ENCODE peak calls at places on chromosomes 11 and 22, in six cellular contexts. One of them, this sample, is unnamed.

GRCh38 chr11:1392561-1392960 is 2.8 kb downstream of the BRSK2 start:
- DNase-seq in neuronal stem cell: no peak
- DNase-seq in Caco-2: no peak
- DNase-seq in ovary: no peak
- DNase-seq in A549: no peak
- DNase-seq in fibroblast of lung: no peak
- DNase-seq in this sample: no peak

GRCh38 chr22:48673806-48674500 is 1153.7 kb downstream of the BRD1 start:
- DNase-seq in A549: no peak
- DNase-seq in Caco-2: no peak
- DNase-seq in ovary: no peak
- DNase-seq in fibroblast of lung: no peak
- DNase-seq in neuronal stem cell: no peak
- DNase-seq in this sample: no peak

GRCh38 chr11:24375896-24376295 is 121.0 kb upstream of the LUZP2 start:
- DNase-seq in A549: no peak
- DNase-seq in neuronal stem cell: no peak
- DNase-seq in ovary: no peak
- DNase-seq in Caco-2: no peak
- DNase-seq in fibroblast of lung: peak
- DNase-seq in this sample: no peak

GRCh38 chr11:1650918-1651262 is 21.3 kb downstream of the KRTAP5-5 start:
- DNase-seq in neuronal stem cell: no peak
- DNase-seq in A549: no peak
- DNase-seq in fibroblast of lung: no peak
- DNase-seq in Caco-2: peak
- DNase-seq in ovary: no peak
- DNase-seq in this sample: no peak

GRCh38 chr22:18998998-18999397 is 62.9 kb upstream of the PRODH start:
- DNase-seq in Caco-2: no peak
- DNase-seq in ovary: no peak
- DNase-seq in A549: no peak
- DNase-seq in neuronal stem cell: peak
- DNase-seq in fibroblast of lung: no peak
- DNase-seq in this sample: no peak

GRCh38 chr11:1763336-1763795 is 361 bp downstream of the CTSD start:
- DNase-seq in neuronal stem cell: no peak
- DNase-seq in ovary: no peak
- DNase-seq in fibroblast of lung: no peak
- DNase-seq in A549: no peak
- DNase-seq in Caco-2: no peak
- DNase-seq in this sample: no peak

GRCh38 chr11:77776455-77776854 is 44.1 kb downstream of the RSF1 start:
- DNase-seq in neuronal stem cell: no peak
- DNase-seq in ovary: no peak
- DNase-seq in A549: no peak
- DNase-seq in Caco-2: no peak
- DNase-seq in fibroblast of lung: no peak
- DNase-seq in this sample: no peak

GRCh38 chr11:101866619-101867491 is 48.0 kb upstream of the CEP126 start:
- DNase-seq in Caco-2: peak
- DNase-seq in ovary: no peak
- DNase-seq in fibroblast of lung: peak
- DNase-seq in A549: peak
- DNase-seq in neuronal stem cell: no peak
- DNase-seq in this sample: no peak

GRCh38 chr22:21076907-21077625 is 31.3 kb downstream of the LRRC74B start:
- DNase-seq in Caco-2: no peak
- DNase-seq in fibroblast of lung: no peak
- DNase-seq in neuronal stem cell: no peak
- DNase-seq in ovary: no peak
- DNase-seq in A549: no peak
- DNase-seq in this sample: no peak

GRCh38 chr11:115420524-115420923 is 83.7 kb downstream of the CADM1 start:
- DNase-seq in neuronal stem cell: no peak
- DNase-seq in fibroblast of lung: no peak
- DNase-seq in A549: no peak
- DNase-seq in Caco-2: no peak
- DNase-seq in ovary: no peak
- DNase-seq in this sample: no peak

GRCh38 chr22:36289406-36289870 is 36.5 kb downstream of the APOL1 start:
- DNase-seq in Caco-2: no peak
- DNase-seq in A549: no peak
- DNase-seq in ovary: no peak
- DNase-seq in fibroblast of lung: no peak
- DNase-seq in neuronal stem cell: no peak
- DNase-seq in this sample: no peak

GRCh38 chr11:416757-417621 is 2.2 kb upstream of the SIGIRR start:
- DNase-seq in ovary: peak
- DNase-seq in Caco-2: peak
- DNase-seq in A549: no peak
- DNase-seq in neuronal stem cell: no peak
- DNase-seq in fibroblast of lung: no peak
- DNase-seq in this sample: no peak

GRCh38 chr22:50620861-50621490 is 7.0 kb downstream of the ARSA start:
- DNase-seq in A549: no peak
- DNase-seq in fibroblast of lung: no peak
- DNase-seq in Caco-2: no peak
- DNase-seq in ovary: no peak
- DNase-seq in neuronal stem cell: no peak
- DNase-seq in this sample: no peak

GRCh38 chr11:114172871-114173444 is 113.4 kb downstream of the ZBTB16 start:
- DNase-seq in ovary: no peak
- DNase-seq in neuronal stem cell: no peak
- DNase-seq in fibroblast of lung: no peak
- DNase-seq in Caco-2: no peak
- DNase-seq in A549: no peak
- DNase-seq in this sample: no peak

GRCh38 chr11:128867277-128867676 is at the start of gene KCNJ1:
- DNase-seq in A549: no peak
- DNase-seq in neuronal stem cell: no peak
- DNase-seq in ovary: no peak
- DNase-seq in Caco-2: no peak
- DNase-seq in fibroblast of lung: no peak
- DNase-seq in this sample: no peak

GRCh38 chr22:25113316-25113721 is 86.3 kb upstream of the CRYBB3 start:
- DNase-seq in neuronal stem cell: no peak
- DNase-seq in fibroblast of lung: no peak
- DNase-seq in Caco-2: no peak
- DNase-seq in ovary: no peak
- DNase-seq in A549: no peak
- DNase-seq in this sample: no peak
- H3K4me3 ChIP-seq in neuronal stem cell: no peak
- H3K4me3 ChIP-seq in fibroblast of lung: no peak
- H3K4me3 ChIP-seq in Caco-2: no peak
- H3K4me3 ChIP-seq in ovary: no peak
- H3K4me3 ChIP-seq in A549: no peak
- H3K4me3 ChIP-seq in this sample: no peak

DNA sequence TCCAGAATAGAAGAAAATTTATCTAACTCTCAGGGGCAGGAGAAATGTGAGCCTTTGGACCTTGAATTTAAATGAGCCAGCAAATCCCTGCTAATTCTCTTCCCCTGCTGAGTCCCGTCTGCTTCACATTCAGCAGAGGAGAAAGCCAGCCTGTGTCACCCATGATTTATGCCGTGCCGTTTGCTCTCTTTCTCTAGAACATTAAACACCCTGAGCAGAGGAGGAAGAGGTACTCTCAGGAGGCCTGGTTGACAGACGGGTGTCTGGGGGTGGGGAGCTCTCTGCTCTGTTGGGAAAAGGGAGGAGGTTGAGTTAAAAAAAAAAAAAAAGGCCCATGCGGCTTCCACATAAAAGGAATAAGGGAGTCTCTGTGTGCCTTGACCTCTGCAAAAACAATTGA is 11.3 kb upstream of the MTMR3 start:
- DNase-seq in A549: no peak
- DNase-seq in neuronal stem cell: no peak
- DNase-seq in fibroblast of lung: peak
- DNase-seq in Caco-2: no peak
- DNase-seq in ovary: no peak
- DNase-seq in this sample: no peak
- H3K4me3 ChIP-seq in A549: no peak
- H3K4me3 ChIP-seq in neuronal stem cell: no peak
- H3K4me3 ChIP-seq in fibroblast of lung: no peak
- H3K4me3 ChIP-seq in Caco-2: no peak
- H3K4me3 ChIP-seq in ovary: no peak
- H3K4me3 ChIP-seq in this sample: no peak

GRCh38 chr11:122099345-122100045 is 16.5 kb downstream of the BLID start:
- DNase-seq in A549: no peak
- DNase-seq in neuronal stem cell: no peak
- DNase-seq in fibroblast of lung: peak
- DNase-seq in Caco-2: no peak
- DNase-seq in ovary: no peak
- DNase-seq in this sample: peak
- H3K4me3 ChIP-seq in A549: no peak
- H3K4me3 ChIP-seq in neuronal stem cell: peak
- H3K4me3 ChIP-seq in fibroblast of lung: peak
- H3K4me3 ChIP-seq in Caco-2: no peak
- H3K4me3 ChIP-seq in ovary: peak
- H3K4me3 ChIP-seq in this sample: peak

DNA sequence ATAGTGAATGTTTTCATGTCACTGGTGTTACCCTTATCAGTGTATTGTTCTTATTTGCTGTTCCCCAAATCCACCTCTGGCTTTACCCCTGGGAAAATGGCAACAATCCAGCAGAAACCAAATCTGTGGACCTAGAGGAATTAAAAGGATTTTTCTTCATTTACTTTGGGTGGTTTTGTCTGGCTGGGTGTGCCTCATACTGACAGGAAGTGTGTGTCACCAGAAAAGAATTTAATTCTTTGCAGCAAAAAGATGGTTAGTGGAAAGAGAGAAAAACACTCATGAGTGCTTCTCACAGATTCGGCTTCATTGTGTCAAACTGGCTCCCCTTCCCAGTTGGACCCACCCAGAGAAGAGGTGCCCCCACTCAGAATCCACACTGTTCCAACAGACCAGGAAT is 38.9 kb downstream of the FZD4 start:
- DNase-seq in neuronal stem cell: no peak
- DNase-seq in Caco-2: no peak
- DNase-seq in A549: peak
- DNase-seq in fibroblast of lung: peak
- DNase-seq in ovary: no peak
- DNase-seq in this sample: no peak
- H3K4me3 ChIP-seq in neuronal stem cell: no peak
- H3K4me3 ChIP-seq in Caco-2: no peak
- H3K4me3 ChIP-seq in A549: no peak
- H3K4me3 ChIP-seq in fibroblast of lung: no peak
- H3K4me3 ChIP-seq in ovary: no peak
- H3K4me3 ChIP-seq in this sample: no peak

GRCh38 chr22:16827506-16827905 is 2.3 kb upstream of the XKR3 start:
- DNase-seq in ovary: no peak
- DNase-seq in A549: no peak
- DNase-seq in Caco-2: no peak
- DNase-seq in fibroblast of lung: no peak
- DNase-seq in neuronal stem cell: no peak
- DNase-seq in this sample: no peak

GRCh38 chr22:16829985-16830384 is 4.8 kb upstream of the XKR3 start:
- DNase-seq in A549: no peak
- DNase-seq in fibroblast of lung: no peak
- DNase-seq in neuronal stem cell: no peak
- DNase-seq in ovary: no peak
- DNase-seq in Caco-2: no peak
- DNase-seq in this sample: no peak

GRCh38 chr22:16819249-16819648 is 6.0 kb downstream of the XKR3 start:
- DNase-seq in A549: no peak
- DNase-seq in ovary: no peak
- DNase-seq in Caco-2: no peak
- DNase-seq in neuronal stem cell: no peak
- DNase-seq in fibroblast of lung: no peak
- DNase-seq in this sample: no peak

GRCh38 chr22:16828876-16829275 is 3.7 kb upstream of the XKR3 start:
- DNase-seq in fibroblast of lung: no peak
- DNase-seq in neuronal stem cell: no peak
- DNase-seq in ovary: no peak
- DNase-seq in A549: no peak
- DNase-seq in Caco-2: no peak
- DNase-seq in this sample: no peak

GRCh38 chr22:16824718-16825687 is at the start of gene XKR3:
- DNase-seq in fibroblast of lung: no peak
- DNase-seq in A549: no peak
- DNase-seq in neuronal stem cell: no peak
- DNase-seq in Caco-2: no peak
- DNase-seq in ovary: no peak
- DNase-seq in this sample: no peak
- H3K4me3 ChIP-seq in fibroblast of lung: no peak
- H3K4me3 ChIP-seq in A549: no peak
- H3K4me3 ChIP-seq in neuronal stem cell: no peak
- H3K4me3 ChIP-seq in Caco-2: no peak
- H3K4me3 ChIP-seq in ovary: no peak
- H3K4me3 ChIP-seq in this sample: no peak

GRCh38 chr22:46068176-46068907 is 82.0 kb upstream of the PPARA start:
- DNase-seq in fibroblast of lung: peak
- DNase-seq in neuronal stem cell: no peak
- DNase-seq in A549: no peak
- DNase-seq in ovary: peak
- DNase-seq in Caco-2: no peak
- DNase-seq in this sample: no peak
- H3K4me3 ChIP-seq in fibroblast of lung: peak
- H3K4me3 ChIP-seq in neuronal stem cell: no peak
- H3K4me3 ChIP-seq in A549: peak
- H3K4me3 ChIP-seq in ovary: peak
- H3K4me3 ChIP-seq in Caco-2: no peak
- H3K4me3 ChIP-seq in this sample: peak

DNA sequence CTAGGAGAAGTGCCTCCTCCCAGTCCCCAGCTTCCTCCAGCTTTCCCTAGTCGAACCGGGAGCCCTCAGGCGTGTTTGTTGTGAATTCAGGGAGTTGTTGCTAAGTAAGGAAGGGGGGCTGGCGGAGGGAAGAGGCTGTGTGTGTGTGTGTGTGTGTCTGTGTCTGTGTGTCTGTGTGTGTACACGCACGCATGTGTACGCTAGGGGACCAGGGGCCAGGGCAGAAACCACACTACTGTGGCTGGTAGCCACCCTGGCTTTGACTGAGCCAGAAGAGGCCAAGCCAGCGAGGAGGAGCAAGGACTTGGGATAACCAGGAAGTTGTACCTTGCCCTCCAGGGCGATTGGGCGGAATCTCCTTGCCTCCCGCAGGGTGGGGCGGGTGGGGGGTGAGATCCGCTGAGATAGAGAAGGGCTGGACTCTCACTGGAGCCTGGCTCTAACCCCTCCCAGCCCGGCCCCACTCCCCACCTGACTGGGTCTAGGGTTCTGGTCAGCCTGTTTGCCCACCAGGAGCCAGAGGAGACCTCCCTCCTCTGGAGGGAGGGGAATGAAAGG is 7.5 kb downstream of the BCL9L start:
- DNase-seq in ovary: peak
- DNase-seq in neuronal stem cell: no peak
- DNase-seq in fibroblast of lung: peak
- DNase-seq in A549: no peak
- DNase-seq in Caco-2: peak
- DNase-seq in this sample: peak
- H3K4me3 ChIP-seq in ovary: peak
- H3K4me3 ChIP-seq in neuronal stem cell: no peak
- H3K4me3 ChIP-seq in fibroblast of lung: peak
- H3K4me3 ChIP-seq in A549: peak
- H3K4me3 ChIP-seq in Caco-2: peak
- H3K4me3 ChIP-seq in this sample: no peak